ENCODE peak calls at places on chromosomes 3 and 15, in five cellular contexts. One of them, this sample, is unnamed.

GRCh38 chr15:78872972-78873795 is 494 bp downstream of the MORF4L1 start:
- DNase-seq in pancreas: peak
- DNase-seq in mesothelial cell of epicardium: peak
- DNase-seq in Panc1: peak
- DNase-seq in nephron progenitor cell: peak
- DNase-seq in this sample: peak

GRCh38 chr15:57541805-57542504 is 49.7 kb upstream of the MYZAP start:
- DNase-seq in pancreas: peak
- DNase-seq in mesothelial cell of epicardium: peak
- DNase-seq in Panc1: no peak
- DNase-seq in nephron progenitor cell: peak
- DNase-seq in this sample: peak

GRCh38 chr15:64430000-64430735 is 30.2 kb upstream of the ZNF609 start:
- DNase-seq in pancreas: no peak
- DNase-seq in mesothelial cell of epicardium: no peak
- DNase-seq in Panc1: no peak
- DNase-seq in nephron progenitor cell: no peak
- DNase-seq in this sample: no peak

GRCh38 chr3:42640771-42641370 is 12.6 kb upstream of the ZBTB47 start:
- DNase-seq in pancreas: no peak
- DNase-seq in mesothelial cell of epicardium: no peak
- DNase-seq in Panc1: no peak
- DNase-seq in nephron progenitor cell: no peak
- DNase-seq in this sample: no peak

GRCh38 chr15:82646250-82647044 is 716 bp downstream of the CPEB1 start:
- DNase-seq in pancreas: peak
- DNase-seq in mesothelial cell of epicardium: no peak
- DNase-seq in Panc1: no peak
- DNase-seq in nephron progenitor cell: peak
- DNase-seq in this sample: no peak

GRCh38 chr3:45118615-45119062 is 27.5 kb downstream of the CDCP1 start:
- DNase-seq in pancreas: no peak
- DNase-seq in mesothelial cell of epicardium: no peak
- DNase-seq in Panc1: no peak
- DNase-seq in nephron progenitor cell: no peak
- DNase-seq in this sample: no peak

GRCh38 chr3:127291611-127292010 is 3.8 kb upstream of the PRR20G start:
- DNase-seq in pancreas: no peak
- DNase-seq in mesothelial cell of epicardium: no peak
- DNase-seq in Panc1: no peak
- DNase-seq in nephron progenitor cell: no peak
- DNase-seq in this sample: no peak

GRCh38 chr3:3089017-3089416 is 21.2 kb downstream of the IL5RA start:
- DNase-seq in pancreas: no peak
- DNase-seq in mesothelial cell of epicardium: no peak
- DNase-seq in Panc1: no peak
- DNase-seq in nephron progenitor cell: no peak
- DNase-seq in this sample: no peak

GRCh38 chr15:98799461-98799971 is 151.2 kb downstream of the IGF1R start:
- DNase-seq in pancreas: no peak
- DNase-seq in mesothelial cell of epicardium: no peak
- DNase-seq in Panc1: no peak
- DNase-seq in nephron progenitor cell: peak
- DNase-seq in this sample: peak

GRCh38 chr15:70451861-70452653 is 311.3 kb downstream of the UACA start:
- DNase-seq in pancreas: no peak
- DNase-seq in mesothelial cell of epicardium: no peak
- DNase-seq in Panc1: no peak
- DNase-seq in nephron progenitor cell: peak
- DNase-seq in this sample: no peak

GRCh38 chr3:133540896-133541674 is 32.4 kb upstream of the CDV3 start:
- DNase-seq in pancreas: no peak
- DNase-seq in mesothelial cell of epicardium: no peak
- DNase-seq in Panc1: no peak
- DNase-seq in nephron progenitor cell: no peak
- DNase-seq in this sample: no peak

GRCh38 chr15:26024241-26024640 is 161.1 kb upstream of the ATP10A start:
- DNase-seq in pancreas: no peak
- DNase-seq in mesothelial cell of epicardium: no peak
- DNase-seq in Panc1: no peak
- DNase-seq in nephron progenitor cell: no peak
- DNase-seq in this sample: no peak

GRCh38 chr3:44482721-44483120 is 5.3 kb upstream of the ZNF445 start:
- DNase-seq in pancreas: no peak
- DNase-seq in mesothelial cell of epicardium: no peak
- DNase-seq in Panc1: no peak
- DNase-seq in nephron progenitor cell: no peak
- DNase-seq in this sample: no peak

GRCh38 chr3:69119681-69120080 is 2.7 kb downstream of the LMOD3 start:
- DNase-seq in pancreas: no peak
- DNase-seq in mesothelial cell of epicardium: no peak
- DNase-seq in Panc1: no peak
- DNase-seq in nephron progenitor cell: no peak
- DNase-seq in this sample: no peak

GRCh38 chr3:139774570-139775302 is 97.0 kb upstream of the NMNAT3 start:
- DNase-seq in pancreas: no peak
- DNase-seq in mesothelial cell of epicardium: no peak
- DNase-seq in Panc1: no peak
- DNase-seq in nephron progenitor cell: peak
- DNase-seq in this sample: no peak

GRCh38 chr15:90581771-90582471 is 52.2 kb downstream of the CRTC3 start:
- DNase-seq in pancreas: no peak
- DNase-seq in mesothelial cell of epicardium: no peak
- DNase-seq in Panc1: no peak
- DNase-seq in nephron progenitor cell: no peak
- DNase-seq in this sample: no peak

GRCh38 chr3:157405457-157405856 is 31.2 kb upstream of the PTX3 start:
- DNase-seq in pancreas: no peak
- DNase-seq in mesothelial cell of epicardium: no peak
- DNase-seq in Panc1: no peak
- DNase-seq in nephron progenitor cell: no peak
- DNase-seq in this sample: no peak

GRCh38 chr3:38616111-38616510 is 33.4 kb downstream of the SCN5A start:
- DNase-seq in pancreas: peak
- DNase-seq in mesothelial cell of epicardium: no peak
- DNase-seq in Panc1: no peak
- DNase-seq in nephron progenitor cell: no peak
- DNase-seq in this sample: no peak

GRCh38 chr3:146800484-146800883 is 195.3 kb upstream of the PLSCR5 start:
- DNase-seq in pancreas: no peak
- DNase-seq in mesothelial cell of epicardium: no peak
- DNase-seq in Panc1: no peak
- DNase-seq in nephron progenitor cell: no peak
- DNase-seq in this sample: no peak

GRCh38 chr15:45521596-45522167 is 873 bp downstream of the SLC30A4 start:
- DNase-seq in pancreas: no peak
- DNase-seq in mesothelial cell of epicardium: no peak
- DNase-seq in Panc1: no peak
- DNase-seq in nephron progenitor cell: no peak
- DNase-seq in this sample: no peak

GRCh38 chr15:45522179-45522930 is at the start of gene SLC30A4:
- DNase-seq in pancreas: peak
- DNase-seq in mesothelial cell of epicardium: peak
- DNase-seq in Panc1: no peak
- DNase-seq in nephron progenitor cell: peak
- DNase-seq in this sample: peak

GRCh38 chr15:45522931-45523331 is 376 bp upstream of the SLC30A4 start:
- DNase-seq in pancreas: no peak
- DNase-seq in mesothelial cell of epicardium: no peak
- DNase-seq in Panc1: peak
- DNase-seq in nephron progenitor cell: peak
- DNase-seq in this sample: no peak
- TF ChIP-seq CTCF in pancreas: no peak
- TF ChIP-seq CTCF in mesothelial cell of epicardium: no peak
- TF ChIP-seq CTCF in Panc1: no peak
- TF ChIP-seq CTCF in nephron progenitor cell: no peak
- TF ChIP-seq CTCF in this sample: no peak

GRCh38 chr15:66955871-66956585 is 109.4 kb upstream of the SMAD3 start:
- DNase-seq in pancreas: no peak
- DNase-seq in mesothelial cell of epicardium: no peak
- DNase-seq in Panc1: no peak
- DNase-seq in nephron progenitor cell: no peak
- DNase-seq in this sample: no peak
- TF ChIP-seq CTCF in pancreas: no peak
- TF ChIP-seq CTCF in mesothelial cell of epicardium: no peak
- TF ChIP-seq CTCF in Panc1: no peak
- TF ChIP-seq CTCF in nephron progenitor cell: no peak
- TF ChIP-seq CTCF in this sample: no peak

GRCh38 chr15:100650685-100651084 is 48.3 kb downstream of the ASB7 start:
- DNase-seq in pancreas: no peak
- DNase-seq in mesothelial cell of epicardium: no peak
- DNase-seq in Panc1: no peak
- DNase-seq in nephron progenitor cell: no peak
- DNase-seq in this sample: no peak
- TF ChIP-seq CTCF in pancreas: no peak
- TF ChIP-seq CTCF in mesothelial cell of epicardium: no peak
- TF ChIP-seq CTCF in Panc1: no peak
- TF ChIP-seq CTCF in nephron progenitor cell: no peak
- TF ChIP-seq CTCF in this sample: no peak

GRCh38 chr3:186529204-186529999 is 14.8 kb downstream of the CRYGS start:
- DNase-seq in pancreas: no peak
- DNase-seq in mesothelial cell of epicardium: no peak
- DNase-seq in Panc1: no peak
- DNase-seq in nephron progenitor cell: no peak
- DNase-seq in this sample: no peak
- TF ChIP-seq CTCF in pancreas: no peak
- TF ChIP-seq CTCF in mesothelial cell of epicardium: no peak
- TF ChIP-seq CTCF in Panc1: no peak
- TF ChIP-seq CTCF in nephron progenitor cell: no peak
- TF ChIP-seq CTCF in this sample: no peak

GRCh38 chr3:13287833-13288232 is 132.3 kb downstream of the NUP210 start:
- DNase-seq in pancreas: no peak
- DNase-seq in mesothelial cell of epicardium: no peak
- DNase-seq in Panc1: no peak
- DNase-seq in nephron progenitor cell: no peak
- DNase-seq in this sample: no peak
- TF ChIP-seq CTCF in pancreas: no peak
- TF ChIP-seq CTCF in mesothelial cell of epicardium: no peak
- TF ChIP-seq CTCF in Panc1: no peak
- TF ChIP-seq CTCF in nephron progenitor cell: no peak
- TF ChIP-seq CTCF in this sample: no peak

DNA sequence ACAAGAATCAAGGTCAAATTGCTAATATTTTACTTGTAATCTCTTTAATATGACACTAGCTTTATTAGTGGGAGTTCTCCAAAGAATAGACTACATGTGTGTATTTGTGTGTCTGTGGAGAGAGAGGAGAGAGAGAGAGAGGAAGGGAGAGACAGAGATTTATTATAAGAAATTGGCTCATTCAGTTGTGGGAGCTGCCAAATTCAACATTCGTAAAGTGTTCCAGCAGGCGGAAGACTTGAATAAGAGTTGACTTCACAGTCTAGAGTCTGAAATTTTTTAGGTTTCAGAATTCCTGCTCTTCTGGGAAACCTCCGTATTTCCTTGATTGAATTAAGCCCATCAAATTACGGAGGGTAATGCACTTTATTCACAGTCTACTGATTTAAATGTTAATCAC is 4.7 kb upstream of the CLDN1 start:
- DNase-seq in pancreas: no peak
- DNase-seq in mesothelial cell of epicardium: no peak
- DNase-seq in Panc1: no peak
- DNase-seq in nephron progenitor cell: no peak
- DNase-seq in this sample: no peak
- TF ChIP-seq CTCF in pancreas: no peak
- TF ChIP-seq CTCF in mesothelial cell of epicardium: no peak
- TF ChIP-seq CTCF in Panc1: no peak
- TF ChIP-seq CTCF in nephron progenitor cell: no peak
- TF ChIP-seq CTCF in this sample: no peak

DNA sequence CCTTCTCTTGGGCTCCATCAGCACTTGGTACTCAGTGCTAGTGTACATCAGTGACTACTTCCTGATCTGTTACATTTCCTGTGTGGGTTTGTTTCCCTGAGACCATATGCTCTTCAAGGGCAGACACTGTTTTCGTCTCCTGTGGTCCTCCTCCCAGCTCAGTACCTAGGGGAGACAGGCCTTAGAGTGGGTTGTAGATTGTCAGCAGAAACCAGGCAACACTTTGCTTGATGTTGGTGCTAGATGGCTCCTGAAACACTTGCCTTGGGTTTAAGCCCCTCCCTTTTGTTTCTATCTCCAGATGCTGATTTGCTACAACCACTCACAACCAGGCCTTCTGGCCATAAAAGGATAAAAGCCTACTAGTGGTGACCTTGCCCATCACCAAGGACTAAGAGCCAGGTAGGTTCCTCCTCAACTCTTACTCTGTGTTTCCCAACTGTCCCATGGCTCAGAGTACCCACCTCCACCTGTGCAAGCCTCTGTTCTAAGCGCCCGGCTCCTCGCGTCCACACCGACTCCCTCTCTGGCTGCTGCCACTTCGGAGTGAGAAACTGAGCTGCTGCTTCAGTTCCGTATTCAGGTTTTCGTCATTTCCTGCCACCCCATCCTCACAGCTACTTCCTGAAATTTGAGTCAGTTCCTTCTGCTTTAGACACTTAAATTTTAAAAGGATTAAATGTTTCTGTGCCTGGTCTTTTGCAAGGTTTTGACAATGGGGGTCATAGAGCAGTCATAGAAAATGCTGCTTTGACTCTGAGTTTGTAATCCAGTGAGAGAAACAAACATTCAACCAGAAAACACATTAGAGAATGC is at the start of gene HCLS1:
- DNase-seq in pancreas: peak
- DNase-seq in mesothelial cell of epicardium: no peak
- DNase-seq in Panc1: no peak
- DNase-seq in nephron progenitor cell: no peak
- DNase-seq in this sample: peak
- TF ChIP-seq CTCF in pancreas: no peak
- TF ChIP-seq CTCF in mesothelial cell of epicardium: no peak
- TF ChIP-seq CTCF in Panc1: no peak
- TF ChIP-seq CTCF in nephron progenitor cell: no peak
- TF ChIP-seq CTCF in this sample: no peak

GRCh38 chr15:75038948-75039533 is 15.7 kb downstream of the PPCDC start:
- DNase-seq in pancreas: no peak
- DNase-seq in mesothelial cell of epicardium: no peak
- DNase-seq in Panc1: no peak
- DNase-seq in nephron progenitor cell: no peak
- DNase-seq in this sample: no peak

GRCh38 chr15:75034615-75035014 is 11.2 kb downstream of the PPCDC start:
- DNase-seq in pancreas: no peak
- DNase-seq in mesothelial cell of epicardium: no peak
- DNase-seq in Panc1: no peak
- DNase-seq in nephron progenitor cell: no peak
- DNase-seq in this sample: no peak

GRCh38 chr15:75037685-75038084 is 14.3 kb downstream of the PPCDC start:
- DNase-seq in pancreas: no peak
- DNase-seq in mesothelial cell of epicardium: no peak
- DNase-seq in Panc1: no peak
- DNase-seq in nephron progenitor cell: no peak
- DNase-seq in this sample: no peak

GRCh38 chr15:75033809-75034208 is 10.4 kb downstream of the PPCDC start:
- DNase-seq in pancreas: no peak
- DNase-seq in mesothelial cell of epicardium: no peak
- DNase-seq in Panc1: no peak
- DNase-seq in nephron progenitor cell: no peak
- DNase-seq in this sample: no peak

DNA sequence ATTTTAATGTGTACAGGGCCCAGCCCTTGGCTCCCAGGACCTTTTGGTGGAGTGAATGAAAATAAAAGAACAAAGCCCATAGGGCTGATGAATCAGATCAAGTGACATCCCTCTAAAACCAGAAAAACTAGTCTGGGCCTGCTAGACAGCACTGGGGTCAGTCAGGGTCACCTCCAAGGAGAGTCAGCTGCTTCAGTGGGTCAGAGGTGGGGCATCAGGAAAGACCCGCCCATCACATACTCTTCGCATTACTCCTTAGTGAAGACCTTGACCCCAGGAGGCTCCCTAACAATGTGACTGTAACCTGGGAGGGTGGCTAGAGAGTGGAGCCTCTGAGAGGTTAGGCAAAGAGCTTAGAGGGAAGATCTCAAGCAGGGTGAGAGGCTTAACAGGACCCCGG is 12.9 kb downstream of the PPCDC start:
- DNase-seq in pancreas: no peak
- DNase-seq in mesothelial cell of epicardium: no peak
- DNase-seq in Panc1: no peak
- DNase-seq in nephron progenitor cell: no peak
- DNase-seq in this sample: no peak
- TF ChIP-seq CTCF in pancreas: no peak
- TF ChIP-seq CTCF in mesothelial cell of epicardium: no peak
- TF ChIP-seq CTCF in Panc1: no peak
- TF ChIP-seq CTCF in nephron progenitor cell: no peak
- TF ChIP-seq CTCF in this sample: no peak